ENCODE peak calls at places on chromosomes 2 and 18, in four cellular contexts. One of them, this sample, is unnamed.

GRCh38 chr2:216539791-216540241 is 41.2 kb downstream of the RPL37A start:
- DNase-seq in pancreas: peak
- DNase-seq in fibroblast of lung: peak
- DNase-seq in germinal center: no peak
- DNase-seq in this sample: peak

GRCh38 chr2:116510117-116510671 is 1304.3 kb upstream of the DDX18 start:
- DNase-seq in fibroblast of lung: no peak
- DNase-seq in pancreas: no peak
- DNase-seq in germinal center: no peak
- DNase-seq in this sample: peak

GRCh38 chr2:172839446-172839845 is 103.8 kb downstream of the RAPGEF4 start:
- DNase-seq in fibroblast of lung: no peak
- DNase-seq in pancreas: no peak
- DNase-seq in germinal center: no peak
- DNase-seq in this sample: no peak

GRCh38 chr18:58593930-58594329 is 35.0 kb downstream of the ALPK2 start:
- DNase-seq in pancreas: no peak
- DNase-seq in fibroblast of lung: peak
- DNase-seq in germinal center: no peak
- DNase-seq in this sample: no peak

GRCh38 chr2:207337234-207338219 is 171.8 kb upstream of the KLF7 start:
- DNase-seq in fibroblast of lung: peak
- DNase-seq in pancreas: no peak
- DNase-seq in germinal center: no peak
- DNase-seq in this sample: peak

GRCh38 chr2:67752964-67753363 is 309.8 kb downstream of the C1D start:
- DNase-seq in pancreas: no peak
- DNase-seq in fibroblast of lung: peak
- DNase-seq in germinal center: no peak
- DNase-seq in this sample: peak

GRCh38 chr2:134276381-134277172 is 22.7 kb downstream of the MGAT5 start:
- DNase-seq in fibroblast of lung: peak
- DNase-seq in germinal center: no peak
- DNase-seq in pancreas: no peak
- DNase-seq in this sample: peak

GRCh38 chr2:58155160-58155778 is 85.9 kb downstream of the FANCL start:
- DNase-seq in fibroblast of lung: no peak
- DNase-seq in germinal center: no peak
- DNase-seq in pancreas: no peak
- DNase-seq in this sample: no peak

GRCh38 chr18:31407649-31408048 is 31.1 kb downstream of the DSG4 start:
- DNase-seq in pancreas: no peak
- DNase-seq in fibroblast of lung: no peak
- DNase-seq in germinal center: no peak
- DNase-seq in this sample: no peak

GRCh38 chr2:23498941-23499340 is 114.0 kb downstream of the KLHL29 start:
- DNase-seq in fibroblast of lung: no peak
- DNase-seq in pancreas: no peak
- DNase-seq in germinal center: no peak
- DNase-seq in this sample: no peak

GRCh38 chr2:157785866-157786662 is 90.1 kb downstream of the ACVR1 start:
- DNase-seq in fibroblast of lung: peak
- DNase-seq in pancreas: no peak
- DNase-seq in germinal center: no peak
- DNase-seq in this sample: peak

GRCh38 chr2:172181840-172182239 is 79.1 kb upstream of the DLX2 start:
- DNase-seq in fibroblast of lung: peak
- DNase-seq in germinal center: no peak
- DNase-seq in pancreas: no peak
- DNase-seq in this sample: peak

GRCh38 chr2:29879456-29879855 is 41.9 kb downstream of the ALK start:
- DNase-seq in germinal center: no peak
- DNase-seq in fibroblast of lung: no peak
- DNase-seq in pancreas: no peak
- DNase-seq in this sample: no peak

GRCh38 chr2:181848356-181848876 is 43.1 kb upstream of the ITPRID2 start:
- DNase-seq in pancreas: no peak
- DNase-seq in fibroblast of lung: peak
- DNase-seq in germinal center: no peak
- DNase-seq in this sample: peak

GRCh38 chr2:216083464-216084279 is 2.0 kb downstream of the TMEM169 start:
- DNase-seq in fibroblast of lung: peak
- DNase-seq in germinal center: no peak
- DNase-seq in pancreas: no peak
- DNase-seq in this sample: peak

GRCh38 chr18:63974991-63975390 is 5.1 kb downstream of the SERPINB8 start:
- DNase-seq in fibroblast of lung: peak
- DNase-seq in pancreas: no peak
- DNase-seq in germinal center: no peak
- DNase-seq in this sample: peak

GRCh38 chr2:98378901-98379300 is 32.6 kb downstream of the CNGA3 start:
- DNase-seq in fibroblast of lung: peak
- DNase-seq in pancreas: peak
- DNase-seq in germinal center: no peak
- DNase-seq in this sample: peak

GRCh38 chr2:233994191-233994590 is 56.3 kb upstream of the SPP2 start:
- DNase-seq in pancreas: no peak
- DNase-seq in fibroblast of lung: no peak
- DNase-seq in germinal center: no peak
- DNase-seq in this sample: no peak

GRCh38 chr18:11857177-11857887 is 6.1 kb downstream of the CHMP1B start:
- DNase-seq in fibroblast of lung: peak
- DNase-seq in pancreas: peak
- DNase-seq in germinal center: no peak
- DNase-seq in this sample: peak

GRCh38 chr2:98333922-98334321 is 12.3 kb upstream of the CNGA3 start:
- DNase-seq in pancreas: no peak
- DNase-seq in germinal center: no peak
- DNase-seq in fibroblast of lung: peak
- DNase-seq in this sample: peak

GRCh38 chr18:71431689-71432088 is 1112.5 kb downstream of the CBLN2 start:
- DNase-seq in fibroblast of lung: no peak
- DNase-seq in germinal center: no peak
- DNase-seq in pancreas: no peak
- DNase-seq in this sample: no peak

This sample was measured in astrocyte of the hippocampus.